ENCODE peak calls at places on chromosomes 6 and 20, in four cellular contexts. One of them, this sample, is unnamed. For H3K9me3, the result is how much of the 10 kb centered on the place peaks cover.

GRCh38 chr20:676315-676937 is 824 bp upstream of the SCRT2 start:
- DNase-seq in cardiac muscle cell: no peak
- DNase-seq in uterus: no peak
- DNase-seq in A549: no peak
- DNase-seq in this sample: no peak

GRCh38 chr20:50762045-50762422 is 30.7 kb downstream of the PARD6B start:
- DNase-seq in cardiac muscle cell: no peak
- DNase-seq in uterus: no peak
- DNase-seq in A549: no peak
- DNase-seq in this sample: peak

GRCh38 chr6:36028088-36028886 is 679 bp downstream of the MAPK14 start:
- DNase-seq in cardiac muscle cell: peak
- DNase-seq in uterus: peak
- DNase-seq in A549: peak
- DNase-seq in this sample: peak

GRCh38 chr6:20846602-20847028 is 312.4 kb downstream of the CDKAL1 start:
- DNase-seq in cardiac muscle cell: no peak
- DNase-seq in uterus: no peak
- DNase-seq in A549: no peak
- DNase-seq in this sample: no peak

GRCh38 chr6:163902993-163903392 is 488.5 kb downstream of the QKI start:
- DNase-seq in cardiac muscle cell: no peak
- DNase-seq in uterus: no peak
- DNase-seq in A549: no peak
- DNase-seq in this sample: no peak

GRCh38 chr6:48078092-48078491 is 32.9 kb downstream of the PTCHD4 start:
- DNase-seq in cardiac muscle cell: no peak
- DNase-seq in uterus: no peak
- DNase-seq in A549: no peak
- DNase-seq in this sample: no peak

GRCh38 chr20:41260734-41261220 is 56.8 kb downstream of the ZHX3 start:
- DNase-seq in cardiac muscle cell: no peak
- DNase-seq in uterus: no peak
- DNase-seq in A549: no peak
- DNase-seq in this sample: no peak

GRCh38 chr6:30914854-30915590 is 984 bp downstream of the VARS2 start:
- DNase-seq in cardiac muscle cell: peak
- DNase-seq in uterus: no peak
- DNase-seq in A549: no peak
- DNase-seq in this sample: no peak

GRCh38 chr20:48191200-48191599 is 405.9 kb upstream of the SULF2 start:
- DNase-seq in cardiac muscle cell: no peak
- DNase-seq in uterus: no peak
- DNase-seq in A549: no peak
- DNase-seq in this sample: no peak

GRCh38 chr6:21188505-21189223 is 404.9 kb upstream of the SOX4 start:
- DNase-seq in cardiac muscle cell: no peak
- DNase-seq in uterus: no peak
- DNase-seq in A549: no peak
- DNase-seq in this sample: no peak

GRCh38 chr20:5557123-5557522 is 193.1 kb upstream of the SHLD1 start:
- DNase-seq in cardiac muscle cell: peak
- DNase-seq in uterus: no peak
- DNase-seq in A549: peak
- DNase-seq in this sample: no peak

GRCh38 chr6:44235269-44235668 is 11.6 kb upstream of the HSP90AB1 start:
- DNase-seq in cardiac muscle cell: no peak
- DNase-seq in uterus: no peak
- DNase-seq in A549: no peak
- DNase-seq in this sample: no peak

GRCh38 chr20:31496761-31497295 is 17.4 kb upstream of the HM13 start:
- DNase-seq in cardiac muscle cell: no peak
- DNase-seq in uterus: peak
- DNase-seq in A549: no peak
- DNase-seq in this sample: peak

GRCh38 chr6:154367839-154368695 is 11.5 kb upstream of the IPCEF1 start:
- DNase-seq in cardiac muscle cell: no peak
- DNase-seq in uterus: no peak
- DNase-seq in A549: no peak
- DNase-seq in this sample: no peak

GRCh38 chr6:28982476-28983266 is 22.4 kb downstream of the ZNF311 start:
- DNase-seq in cardiac muscle cell: peak
- DNase-seq in uterus: peak
- DNase-seq in A549: peak
- DNase-seq in this sample: no peak

DNA sequence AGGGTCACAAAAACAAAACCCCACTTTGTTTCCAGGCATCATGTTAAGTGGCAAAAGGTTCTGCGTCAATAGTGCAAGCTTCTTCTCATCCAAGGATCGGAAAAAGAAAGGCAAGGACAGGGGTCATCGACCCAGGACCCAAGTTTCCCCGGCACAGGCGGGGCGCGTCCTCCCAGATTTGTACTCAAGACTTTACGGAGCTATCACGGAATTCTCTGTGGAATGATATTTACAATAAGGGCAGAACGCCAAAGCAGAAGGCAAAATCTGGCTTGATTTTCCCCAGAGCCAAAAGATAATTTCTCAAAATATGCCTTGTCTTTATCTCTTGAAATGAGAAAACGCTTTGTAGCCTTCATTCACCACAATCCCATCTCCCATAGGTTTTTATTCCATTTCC is 25.4 kb downstream of the PDE10A start:
- DNase-seq in cardiac muscle cell: no peak
- DNase-seq in uterus: no peak
- DNase-seq in A549: no peak
- DNase-seq in this sample: no peak
- H3K4me3 ChIP-seq in cardiac muscle cell: no peak
- H3K4me3 ChIP-seq in uterus: no peak
- H3K4me3 ChIP-seq in A549: no peak
- H3K4me3 ChIP-seq in this sample: no peak

GRCh38 chr6:66555082-66555481 is 848.1 kb upstream of the EYS start:
- DNase-seq in cardiac muscle cell: no peak
- DNase-seq in uterus: no peak
- DNase-seq in A549: no peak
- DNase-seq in this sample: no peak
- H3K9me3 ChIP-seq in cardiac muscle cell: under half
- H3K9me3 ChIP-seq in uterus: under half
- H3K9me3 ChIP-seq in A549: under half
- H3K9me3 ChIP-seq in this sample: under half

GRCh38 chr6:157688275-157688959 is 134.6 kb upstream of the SNX9 start:
- DNase-seq in cardiac muscle cell: no peak
- DNase-seq in uterus: no peak
- DNase-seq in A549: no peak
- DNase-seq in this sample: no peak

GRCh38 chr6:157693867-157694266 is 129.2 kb upstream of the SNX9 start:
- DNase-seq in cardiac muscle cell: no peak
- DNase-seq in uterus: no peak
- DNase-seq in A549: peak
- DNase-seq in this sample: no peak

GRCh38 chr6:157688960-157689599 is 134.0 kb upstream of the SNX9 start:
- DNase-seq in cardiac muscle cell: no peak
- DNase-seq in uterus: no peak
- DNase-seq in A549: peak
- DNase-seq in this sample: no peak

GRCh38 chr6:157690441-157691210 is 132.4 kb upstream of the SNX9 start:
- DNase-seq in cardiac muscle cell: no peak
- DNase-seq in uterus: no peak
- DNase-seq in A549: no peak
- DNase-seq in this sample: no peak

GRCh38 chr6:157689875-157690274 is 133.2 kb upstream of the SNX9 start:
- DNase-seq in cardiac muscle cell: no peak
- DNase-seq in uterus: no peak
- DNase-seq in A549: no peak
- DNase-seq in this sample: no peak
- H3K27ac ChIP-seq in cardiac muscle cell: no peak
- H3K27ac ChIP-seq in uterus: no peak
- H3K27ac ChIP-seq in A549: no peak
- H3K27ac ChIP-seq in this sample: no peak

DNA sequence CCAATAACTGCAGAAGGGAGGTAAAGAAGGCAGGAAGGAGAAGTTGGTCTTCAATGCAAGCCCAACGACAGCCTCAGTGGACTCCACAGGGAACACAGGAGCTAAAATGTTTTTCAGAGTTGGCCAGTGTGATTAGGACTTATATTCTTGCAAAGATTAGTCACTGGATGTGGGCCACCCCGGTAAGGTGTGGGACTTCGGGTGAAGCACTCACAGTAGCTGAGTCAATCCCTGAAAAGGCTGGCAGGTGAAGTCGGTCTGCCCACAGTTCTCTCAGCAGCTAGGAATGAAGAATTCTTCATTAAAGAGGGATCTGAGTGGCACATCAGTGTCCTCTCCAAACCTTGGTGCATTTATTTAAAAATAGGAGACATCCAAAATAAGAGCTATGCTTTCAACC is 94.8 kb downstream of the KLHL32 start:
- DNase-seq in cardiac muscle cell: no peak
- DNase-seq in uterus: no peak
- DNase-seq in A549: no peak
- DNase-seq in this sample: no peak
- H3K4me3 ChIP-seq in cardiac muscle cell: no peak
- H3K4me3 ChIP-seq in uterus: no peak
- H3K4me3 ChIP-seq in A549: no peak
- H3K4me3 ChIP-seq in this sample: no peak

DNA sequence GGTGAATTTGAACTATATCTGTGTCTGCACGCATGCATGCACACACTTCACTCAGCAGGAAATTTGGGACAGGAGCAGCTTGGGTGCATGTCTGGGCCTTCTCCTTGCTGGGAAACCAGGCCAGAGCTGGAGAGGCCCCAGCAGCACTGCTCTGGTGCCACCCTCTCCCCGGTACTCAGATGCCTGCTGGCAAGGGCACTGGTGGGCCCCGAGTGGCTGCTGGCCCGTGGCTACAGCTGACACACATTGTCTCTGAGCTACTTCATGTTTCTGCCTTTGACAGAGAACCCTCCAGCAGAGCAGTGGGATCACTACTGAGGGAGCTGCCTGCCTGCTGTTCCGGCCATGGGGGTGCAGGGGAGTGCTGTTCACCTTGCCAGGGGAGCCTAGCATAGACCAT is 37.5 kb downstream of the DLGAP4 start:
- DNase-seq in cardiac muscle cell: no peak
- DNase-seq in uterus: no peak
- DNase-seq in A549: no peak
- DNase-seq in this sample: no peak
- H3K9me3 ChIP-seq in cardiac muscle cell: under half
- H3K9me3 ChIP-seq in uterus: under half
- H3K9me3 ChIP-seq in A549: under half
- H3K9me3 ChIP-seq in this sample: under half